ENCODE peak calls at places on chromosome 18, in eight cellular contexts. Z is A549; W is endothelial cell; F is neural crest cell; S is kidney epithelial cell; Q is GM03348; N is T-helper 2 cell; D is stimulated activated CD8-positive, alpha-beta memory T cell treated with anti-CD3 and anti-CD28 coated beads, Interleukin-15, amount 100 ng/mL, for 24 hours. Y is an unnamed sample.

GRCh38 chr18:45774065-45774521 is 50.1 kb downstream of the SLC14A1 start:
- DNase-seq in Z (no peak), W (no peak), F (no peak), S (no peak), Q (peak), N (no peak), D (no peak), Y (no peak)

GRCh38 chr18:76006151-76006550 is 488.9 kb downstream of the ZNF516 start:
- DNase-seq in Z (no peak), W (no peak), F (no peak), S (no peak), Q (no peak), N (no peak), D (no peak), Y (no peak)

GRCh38 chr18:49276680-49277079 is 183.8 kb downstream of the DYM start:
- DNase-seq in Z (no peak), W (no peak), F (no peak), S (no peak), Q (no peak), N (no peak), D (no peak), Y (no peak)

GRCh38 chr18:76495435-76496199 is 575 bp upstream of the ZNF516 start:
- DNase-seq in Z (peak), W (peak), F (peak), S (no peak), Q (peak), N (no peak), D (no peak), Y (peak)

GRCh38 chr18:46768166-46768921 is 11.5 kb upstream of the ST8SIA5 start:
- DNase-seq in Z (no peak), W (no peak), F (no peak), S (no peak), Q (no peak), N (no peak), D (no peak), Y (no peak)

GRCh38 chr18:26133652-26134051 is at the start of gene PSMA8:
- DNase-seq in Z (no peak), W (peak), F (no peak), S (no peak), Q (no peak), N (peak), D (no peak), Y (no peak)

GRCh38 chr18:5393779-5394178 is 98.3 kb upstream of the ZBTB14 start:
- DNase-seq in Z (no peak), W (no peak), F (no peak), S (peak), Q (no peak), N (no peak), D (no peak), Y (no peak)

GRCh38 chr18:60684843-60685513 is 312.4 kb upstream of the MC4R start:
- DNase-seq in Z (no peak), W (no peak), F (no peak), S (no peak), Q (peak), N (no peak), D (no peak), Y (peak)

GRCh38 chr18:55912919-55913318 is 324.9 kb upstream of the TCF4 start:
- DNase-seq in Z (no peak), W (no peak), F (no peak), S (no peak), Q (no peak), N (no peak), D (no peak), Y (no peak)

GRCh38 chr18:25279556-25279955 is 72.4 kb downstream of the ZNF521 start:
- DNase-seq in Z (no peak), W (no peak), F (no peak), S (no peak), Q (no peak), N (no peak), D (no peak), Y (no peak)

GRCh38 chr18:13589943-13590342 is 136.4 kb downstream of the FAM210A start:
- DNase-seq in Z (no peak), W (no peak), F (no peak), S (no peak), Q (no peak), N (no peak), D (no peak), Y (no peak)

GRCh38 chr18:34970106-34970505 is 71.1 kb upstream of the MAPRE2 start:
- DNase-seq in Z (no peak), W (no peak), F (no peak), S (no peak), Q (no peak), N (no peak), D (no peak), Y (no peak)

GRCh38 chr18:48197819-48198218 is 211.4 kb downstream of the ZBTB7C start:
- DNase-seq in Z (no peak), W (no peak), F (no peak), S (no peak), Q (no peak), N (no peak), D (no peak), Y (no peak)

GRCh38 chr18:6607348-6607747 is 122.2 kb upstream of the ARHGAP28 start:
- DNase-seq in Z (no peak), W (no peak), F (no peak), S (no peak), Q (no peak), N (no peak), D (no peak), Y (no peak)

GRCh38 chr18:42137671-42138375 is 182.8 kb downstream of the PIK3C3 start:
- DNase-seq in Z (no peak), W (no peak), F (no peak), S (no peak), Q (no peak), N (no peak), D (no peak), Y (no peak)

GRCh38 chr18:13809521-13810252 is 14.3 kb upstream of the MC5R start:
- DNase-seq in Z (no peak), W (no peak), F (no peak), S (no peak), Q (no peak), N (no peak), D (no peak), Y (no peak)

GRCh38 chr18:22191986-22192385 is 22.6 kb downstream of the GATA6 start:
- DNase-seq in Z (no peak), W (no peak), F (no peak), S (no peak), Q (no peak), N (no peak), D (no peak), Y (no peak)

GRCh38 chr18:45249306-45249705 is 366.0 kb upstream of the SLC14A2 start:
- DNase-seq in Z (no peak), W (no peak), F (no peak), S (no peak), Q (peak), N (no peak), D (no peak), Y (no peak)

GRCh38 chr18:76426738-76427305 is 68.2 kb downstream of the ZNF516 start:
- DNase-seq in Z (peak), W (peak), F (peak), S (no peak), Q (peak), N (no peak), D (no peak), Y (no peak)

GRCh38 chr18:35268811-35269210 is 21.2 kb downstream of the ZSCAN30 start:
- DNase-seq in Z (no peak), W (no peak), F (no peak), S (no peak), Q (no peak), N (no peak), D (no peak), Y (no peak)

GRCh38 chr18:11587846-11588245 is 21.6 kb upstream of the SLC35G4 start:
- DNase-seq in Z (no peak), W (no peak), F (no peak), S (no peak), Q (no peak), N (no peak), D (no peak), Y (peak)

GRCh38 chr18:9719421-9719981 is 11.4 kb downstream of the RAB31 start:
- DNase-seq in Z (peak), W (no peak), F (no peak), S (no peak), Q (peak), N (no peak), D (no peak), Y (no peak)

GRCh38 chr18:48974304-48975220 is 23.8 kb upstream of the SMAD7 start:
- DNase-seq in Z (no peak), W (peak), F (no peak), S (no peak), Q (no peak), N (no peak), D (no peak), Y (no peak)

GRCh38 chr18:10973579-10974260 is 175.6 kb downstream of the PIEZO2 start:
- DNase-seq in Z (peak), W (no peak), F (no peak), S (no peak), Q (peak), N (no peak), D (no peak), Y (no peak)

GRCh38 chr18:34729264-34729663 is 19.2 kb downstream of the DTNA start:
- DNase-seq in Z (peak), W (peak), F (no peak), S (no peak), Q (peak), N (no peak), D (no peak), Y (no peak)

GRCh38 chr18:54806526-54806925 is 21.8 kb upstream of the RAB27B start:
- DNase-seq in Z (no peak), W (no peak), F (no peak), S (no peak), Q (no peak), N (no peak), D (no peak), Y (no peak)

GRCh38 chr18:56995579-56996194 is 151.2 kb upstream of the BOD1L2 start:
- DNase-seq in Z (no peak), W (no peak), F (no peak), S (no peak), Q (no peak), N (no peak), D (no peak), Y (no peak)